ENCODE peak calls at places on chromosome 16, in four cellular contexts. One of them, this sample, is unnamed.

GRCh38 chr16:67666032-67666537 is 465 bp downstream of the ENKD1 start:
- DNase-seq in anterior cingulate cortex: no peak
- DNase-seq in ACHN: peak; percentile 61
- DNase-seq in LoVo: no peak
- DNase-seq in this sample: no peak

GRCh38 chr16:50584033-50584722 is 36.0 kb downstream of the NKD1 start:
- DNase-seq in anterior cingulate cortex: no peak
- DNase-seq in LoVo: no peak
- DNase-seq in ACHN: no peak
- DNase-seq in this sample: no peak

GRCh38 chr16:46618516-46618915 is 2.7 kb downstream of the SHCBP1 start:
- DNase-seq in anterior cingulate cortex: no peak
- DNase-seq in LoVo: no peak
- DNase-seq in ACHN: no peak
- DNase-seq in this sample: no peak

GRCh38 chr16:66250686-66251405 is 115.6 kb upstream of the CDH5 start:
- DNase-seq in ACHN: no peak
- DNase-seq in anterior cingulate cortex: no peak
- DNase-seq in LoVo: no peak
- DNase-seq in this sample: peak; percentile 90

GRCh38 chr16:49857423-49858181 is 1.7 kb upstream of the ZNF423 start:
- DNase-seq in LoVo: peak; percentile 59
- DNase-seq in ACHN: peak; percentile 61
- DNase-seq in anterior cingulate cortex: no peak
- DNase-seq in this sample: peak; percentile 78

GRCh38 chr16:2532494-2533141 is 1.4 kb upstream of the CEMP1 start:
- DNase-seq in LoVo: peak; percentile 86
- DNase-seq in anterior cingulate cortex: peak; percentile 43
- DNase-seq in ACHN: peak; percentile 65
- DNase-seq in this sample: peak; percentile 85

GRCh38 chr16:54317306-54317705 is 30.7 kb upstream of the IRX3 start:
- DNase-seq in ACHN: no peak
- DNase-seq in LoVo: no peak
- DNase-seq in anterior cingulate cortex: no peak
- DNase-seq in this sample: no peak

GRCh38 chr16:49592507-49593422 is 219.2 kb downstream of the C16orf78 start:
- DNase-seq in anterior cingulate cortex: no peak
- DNase-seq in LoVo: peak; percentile 33
- DNase-seq in ACHN: peak; percentile 28
- DNase-seq in this sample: no peak

GRCh38 chr16:11833951-11834695 is 17.2 kb downstream of the RSL1D1 start:
- DNase-seq in ACHN: no peak
- DNase-seq in LoVo: no peak
- DNase-seq in anterior cingulate cortex: no peak
- DNase-seq in this sample: no peak

GRCh38 chr16:86783626-86784266 is 205.4 kb downstream of the FOXL1 start:
- DNase-seq in anterior cingulate cortex: no peak
- DNase-seq in LoVo: peak; percentile 4
- DNase-seq in ACHN: peak; percentile 80
- DNase-seq in this sample: no peak

GRCh38 chr16:84973226-84973625 is 38.1 kb downstream of the ZDHHC7 start:
- DNase-seq in anterior cingulate cortex: no peak
- DNase-seq in LoVo: no peak
- DNase-seq in ACHN: no peak
- DNase-seq in this sample: no peak

GRCh38 chr16:6857575-6857974 is 475.1 kb upstream of the RBFOX1 start:
- DNase-seq in anterior cingulate cortex: no peak
- DNase-seq in ACHN: no peak
- DNase-seq in LoVo: no peak
- DNase-seq in this sample: no peak

GRCh38 chr16:20310421-20311395 is 16.6 kb downstream of the GP2 start:
- DNase-seq in anterior cingulate cortex: no peak
- DNase-seq in LoVo: no peak
- DNase-seq in ACHN: no peak
- DNase-seq in this sample: no peak

GRCh38 chr16:88353232-88353631 is 29.5 kb upstream of the ZNF469 start:
- DNase-seq in LoVo: no peak
- DNase-seq in ACHN: no peak
- DNase-seq in anterior cingulate cortex: no peak
- DNase-seq in this sample: no peak

GRCh38 chr16:67884-68789 is 4.3 kb downstream of the RHBDF1 start:
- DNase-seq in LoVo: no peak
- DNase-seq in anterior cingulate cortex: no peak
- DNase-seq in ACHN: no peak
- DNase-seq in this sample: peak; percentile 69

GRCh38 chr16:252366-253337 is 18.0 kb downstream of the FAM234A start:
- DNase-seq in ACHN: no peak
- DNase-seq in anterior cingulate cortex: no peak
- DNase-seq in LoVo: no peak
- DNase-seq in this sample: no peak

GRCh38 chr16:59973966-59974365 is 1239.8 kb upstream of the GOT2 start:
- DNase-seq in anterior cingulate cortex: no peak
- DNase-seq in ACHN: no peak
- DNase-seq in LoVo: no peak
- DNase-seq in this sample: no peak

GRCh38 chr16:67459066-67459857 is 21.7 kb downstream of the ATP6V0D1 start:
- DNase-seq in ACHN: no peak
- DNase-seq in LoVo: no peak
- DNase-seq in anterior cingulate cortex: no peak
- DNase-seq in this sample: peak; percentile 76

GRCh38 chr16:12540290-12540689 is 263.4 kb downstream of the CPPED1 start:
- DNase-seq in ACHN: no peak
- DNase-seq in LoVo: no peak
- DNase-seq in anterior cingulate cortex: no peak
- DNase-seq in this sample: no peak

GRCh38 chr16:78045865-78046581 is 23.7 kb downstream of the CLEC3A start:
- DNase-seq in LoVo: no peak
- DNase-seq in anterior cingulate cortex: peak; percentile 16
- DNase-seq in ACHN: peak; percentile 85
- DNase-seq in this sample: no peak

GRCh38 chr16:86318119-86318518 is 192.2 kb upstream of the FOXF1 start:
- DNase-seq in LoVo: no peak
- DNase-seq in ACHN: no peak
- DNase-seq in anterior cingulate cortex: no peak
- DNase-seq in this sample: no peak

GRCh38 chr16:67652578-67653130 is 7.4 kb downstream of the ACD start:
- DNase-seq in ACHN: peak; percentile 74
- DNase-seq in LoVo: peak; percentile 58
- DNase-seq in anterior cingulate cortex: no peak
- DNase-seq in this sample: peak; percentile 25

GRCh38 chr16:74999208-74999682 is 421 bp downstream of the ZNRF1 start:
- DNase-seq in LoVo: no peak
- DNase-seq in ACHN: peak; percentile 21
- DNase-seq in anterior cingulate cortex: no peak
- DNase-seq in this sample: no peak

GRCh38 chr16:85525464-85526117 is 87.5 kb upstream of the GSE1 start:
- DNase-seq in LoVo: no peak
- DNase-seq in anterior cingulate cortex: no peak
- DNase-seq in ACHN: no peak
- DNase-seq in this sample: no peak

GRCh38 chr16:69831212-69832123 is 69.3 kb downstream of the WWP2 start:
- DNase-seq in anterior cingulate cortex: no peak
- DNase-seq in ACHN: peak; percentile 86
- DNase-seq in LoVo: peak; percentile 31
- DNase-seq in this sample: no peak

GRCh38 chr16:66058181-66058580 is 308.3 kb upstream of the CDH5 start:
- DNase-seq in anterior cingulate cortex: no peak
- DNase-seq in ACHN: no peak
- DNase-seq in LoVo: no peak
- DNase-seq in this sample: no peak

GRCh38 chr16:10895053-10895946 is 18.3 kb downstream of the CIITA start:
- DNase-seq in ACHN: peak; percentile 61
- DNase-seq in anterior cingulate cortex: no peak
- DNase-seq in LoVo: peak; percentile 11
- DNase-seq in this sample: no peak

GRCh38 chr16:81500833-81501521 is 56.4 kb downstream of the CMIP start:
- DNase-seq in ACHN: no peak
- DNase-seq in LoVo: no peak
- DNase-seq in anterior cingulate cortex: no peak
- DNase-seq in this sample: no peak

GRCh38 chr16:87304951-87305350 is 12.2 kb downstream of the C16orf95 start:
- DNase-seq in anterior cingulate cortex: no peak
- DNase-seq in LoVo: no peak
- DNase-seq in ACHN: no peak
- DNase-seq in this sample: no peak

GRCh38 chr16:74035816-74036215 is 260.8 kb upstream of the PSMD7 start:
- DNase-seq in anterior cingulate cortex: no peak
- DNase-seq in ACHN: peak; percentile 19
- DNase-seq in LoVo: no peak
- DNase-seq in this sample: no peak

GRCh38 chr16:27492588-27492979 is 57.1 kb downstream of the GTF3C1 start:
- DNase-seq in anterior cingulate cortex: no peak
- DNase-seq in LoVo: no peak
- DNase-seq in ACHN: no peak
- DNase-seq in this sample: no peak

GRCh38 chr16:87145181-87146176 is 171.7 kb downstream of the C16orf95 start:
- DNase-seq in LoVo: peak; percentile 82
- DNase-seq in ACHN: peak; percentile 22
- DNase-seq in anterior cingulate cortex: no peak
- DNase-seq in this sample: no peak

GRCh38 chr16:82682757-82683156 is 56.0 kb downstream of the CDH13 start:
- DNase-seq in LoVo: no peak
- DNase-seq in ACHN: no peak
- DNase-seq in anterior cingulate cortex: no peak
- DNase-seq in this sample: no peak

GRCh38 chr16:66881014-66881417 is 701 bp downstream of the PDP2 start:
- DNase-seq in ACHN: peak; percentile 38
- DNase-seq in anterior cingulate cortex: no peak
- DNase-seq in LoVo: no peak
- DNase-seq in this sample: no peak